ENCODE peak calls at places on chromosomes 11 and 22, in five cellular contexts. A is HepG2, K is SK-N-SH, Q is K562, H is GM12878. Z is an unnamed sample.
A peak's percentile ranks its signal among the peaks of the same experiment; 100 is the strongest.

GRCh38 chr22:41288245-41288946 is 2.4 kb upstream of the RANGAP1 start:
- DNase-seq in K (no peak), Q (no peak), H (no peak), A (peak; percentile 92), Z (peak; percentile 88)

GRCh38 chr11:121105063-121105480 is 4.0 kb downstream of the TECTA start:
- DNase-seq in Q (no peak), H (no peak), K (no peak), A (no peak), Z (peak; percentile 13)

GRCh38 chr22:22955866-22956535 is 68.4 kb downstream of the IGLL5 start:
- DNase-seq in H (no peak), K (peak; percentile 71), A (peak; percentile 59), Q (peak; percentile 99), Z (peak; percentile 61)

GRCh38 chr22:20422965-20423635 is 14.5 kb downstream of the SCARF2 start:
- DNase-seq in A (no peak), H (no peak), Q (no peak), K (peak; percentile 88), Z (no peak)

GRCh38 chr22:21876486-21877176 is 9.2 kb upstream of the MAPK1 start:
- DNase-seq in A (no peak), H (no peak), Q (peak; percentile 75), K (peak; percentile 48), Z (peak; percentile 68)

GRCh38 chr22:44972363-44973083 is 37.3 kb downstream of the PHF21B start:
- DNase-seq in H (no peak), Q (no peak), K (no peak), A (no peak), Z (peak; percentile 3)

GRCh38 chr22:23215294-23216204 is 35.2 kb downstream of the BCR start:
- DNase-seq in Q (peak; percentile 58), A (no peak), H (no peak), K (no peak), Z (peak; percentile 64)

GRCh38 chr22:44723801-44724200 is 21.8 kb downstream of the PRR5 start:
- DNase-seq in Q (no peak), K (peak; percentile 61), H (peak; percentile 21), A (peak; percentile 34), Z (peak; percentile 49)

GRCh38 chr11:73072935-73073481 is 69.1 kb downstream of the FCHSD2 start:
- DNase-seq in Q (no peak), K (no peak), A (no peak), H (peak; percentile 72), Z (peak; percentile 12)

GRCh38 chr22:36549033-36549432 is 20.1 kb upstream of the EIF3D start:
- DNase-seq in H (no peak), K (no peak), A (no peak), Q (no peak), Z (no peak)

GRCh38 chr11:32259641-32260081 is 168.8 kb downstream of the RCN1 start:
- DNase-seq in H (peak; percentile 62), A (no peak), Q (no peak), K (no peak), Z (peak; percentile 87)

GRCh38 chr11:120815260-120816100 is 208.4 kb upstream of the TBCEL start:
- DNase-seq in K (no peak), A (no peak), H (no peak), Q (peak; percentile 17), Z (no peak)

GRCh38 chr11:69916806-69917387 is 97.7 kb upstream of the FGF3 start:
- DNase-seq in K (no peak), H (no peak), Q (no peak), A (no peak), Z (no peak)

GRCh38 chr11:66359662-66360087 is 11.9 kb downstream of the SLC29A2 start:
- DNase-seq in Q (peak; percentile 69), A (no peak), K (no peak), H (no peak), Z (no peak)

GRCh38 chr11:43687120-43687791 is 6.7 kb downstream of the HSD17B12 start:
- DNase-seq in K (no peak), A (no peak), H (no peak), Q (no peak), Z (peak; percentile 19)

DNA sequence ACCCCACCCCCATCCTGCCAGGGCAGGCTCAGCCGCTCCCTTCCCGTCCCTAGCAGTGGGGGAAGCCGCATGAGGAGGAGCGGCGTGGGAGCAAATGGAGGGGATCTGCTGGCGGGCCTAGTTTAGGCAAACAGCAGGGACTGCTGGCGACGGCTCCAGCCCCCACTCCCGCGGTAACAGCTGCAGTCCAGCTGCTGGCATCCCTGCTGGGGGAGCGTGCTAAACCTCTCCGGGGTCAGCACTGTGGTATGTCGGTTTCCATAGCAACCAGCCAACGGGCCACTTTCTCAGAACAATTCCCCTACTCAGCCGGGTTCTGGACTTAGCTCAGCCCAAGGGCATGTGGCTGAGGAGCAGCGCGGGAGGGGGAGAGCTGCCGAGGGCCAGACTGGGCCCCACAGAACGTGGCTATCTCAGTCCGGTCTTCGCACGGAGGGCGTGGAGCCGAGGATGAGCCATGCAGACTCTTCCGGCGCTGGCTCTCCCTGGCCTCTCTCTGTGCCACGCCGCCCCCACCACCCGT is 98.8 kb downstream of the PKNOX2 start:
- DNase-seq in Q (no peak), K (peak; percentile 83), A (peak; percentile 69), H (no peak), Z (peak; percentile 100)
- TF ChIP-seq MXI1 in Q (no peak), K (no peak), A (no peak), H (no peak), Z (peak; percentile 67)

GRCh38 chr22:31583861-31584485 is 78.0 kb downstream of the PISD start:
- DNase-seq in H (no peak), K (no peak), Q (no peak), A (no peak), Z (peak; percentile 62)

GRCh38 chr22:31585161-31585859 is 76.7 kb downstream of the PISD start:
- DNase-seq in Q (peak; percentile 53), H (no peak), K (no peak), A (peak; percentile 61), Z (peak; percentile 60)

GRCh38 chr22:31588970-31589675 is 72.9 kb downstream of the PISD start:
- DNase-seq in Q (no peak), K (no peak), H (no peak), A (peak; percentile 69), Z (no peak)

GRCh38 chr22:31584804-31585160 is 77.2 kb downstream of the PISD start:
- DNase-seq in A (no peak), K (no peak), H (no peak), Q (no peak), Z (no peak)

DNA sequence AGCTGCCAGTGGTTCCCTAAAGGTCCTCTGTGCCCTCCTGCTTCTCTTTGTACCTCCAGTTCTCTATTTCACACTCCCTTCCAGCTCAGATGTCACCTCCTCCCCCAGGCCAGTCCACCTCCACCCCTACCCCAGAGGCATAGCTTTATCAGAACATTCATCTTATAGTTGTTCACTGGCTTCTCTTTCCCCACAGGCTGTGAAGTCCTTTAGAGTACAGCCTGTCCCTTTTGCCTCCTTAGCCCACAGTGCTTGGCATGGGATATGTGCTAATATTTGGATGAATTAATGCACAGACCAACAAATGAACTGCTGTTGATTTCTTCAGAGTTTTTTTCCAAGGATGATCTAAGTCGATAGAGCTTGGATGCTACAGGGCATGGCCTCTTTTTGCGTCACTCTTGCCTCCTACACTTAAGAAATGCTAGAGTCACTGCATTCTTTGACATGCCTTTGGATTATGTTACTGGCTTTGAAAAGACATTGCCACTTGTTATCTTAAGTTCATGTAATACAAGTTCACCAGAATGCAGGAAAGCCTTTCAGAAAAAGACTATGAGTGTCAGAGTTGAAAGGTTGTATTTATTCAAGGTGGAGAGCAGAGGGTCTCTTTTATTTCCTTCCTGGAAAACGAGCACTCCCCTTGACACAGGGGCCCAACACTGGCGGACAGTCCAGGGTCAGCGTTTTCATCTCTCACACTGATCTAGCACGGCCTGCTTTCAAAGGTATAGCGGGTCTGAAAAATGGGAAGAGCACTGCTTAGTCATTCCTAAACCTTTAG is 75.7 kb downstream of the PISD start:
- DNase-seq in K (no peak), A (peak; percentile 84), Q (no peak), H (no peak), Z (peak; percentile 87)
- TF ChIP-seq MXI1 in K (no peak), A (peak; percentile 39), Q (no peak), H (no peak), Z (no peak)

GRCh38 chr11:64753019-64753379 is 6.8 kb downstream of the PYGM start:
- DNase-seq in K (no peak), H (no peak), A (no peak), Q (no peak), Z (no peak)
- TF ChIP-seq MXI1 in K (no peak), H (no peak), A (no peak), Q (no peak), Z (no peak)

GRCh38 chr11:11989774-11990744 is 18.4 kb downstream of the DKK3 start:
- DNase-seq in A (no peak), H (no peak), K (no peak), Q (no peak), Z (no peak)
- TF ChIP-seq MXI1 in A (no peak), H (no peak), K (no peak), Q (no peak), Z (no peak)

GRCh38 chr11:108967571-108967970 is 302.7 kb downstream of the DDX10 start:
- DNase-seq in H (no peak), Q (no peak), A (no peak), K (peak; percentile 58), Z (no peak)
- TF ChIP-seq MXI1 in H (no peak), Q (no peak), A (no peak), K (peak; percentile 79), Z (no peak)

GRCh38 chr22:26986051-26986881 is 328.9 kb downstream of the MIAT start:
- DNase-seq in K (peak; percentile 48), Q (no peak), H (no peak), A (no peak), Z (no peak)
- TF ChIP-seq MXI1 in K (no peak), Q (no peak), H (no peak), A (no peak), Z (no peak)

DNA sequence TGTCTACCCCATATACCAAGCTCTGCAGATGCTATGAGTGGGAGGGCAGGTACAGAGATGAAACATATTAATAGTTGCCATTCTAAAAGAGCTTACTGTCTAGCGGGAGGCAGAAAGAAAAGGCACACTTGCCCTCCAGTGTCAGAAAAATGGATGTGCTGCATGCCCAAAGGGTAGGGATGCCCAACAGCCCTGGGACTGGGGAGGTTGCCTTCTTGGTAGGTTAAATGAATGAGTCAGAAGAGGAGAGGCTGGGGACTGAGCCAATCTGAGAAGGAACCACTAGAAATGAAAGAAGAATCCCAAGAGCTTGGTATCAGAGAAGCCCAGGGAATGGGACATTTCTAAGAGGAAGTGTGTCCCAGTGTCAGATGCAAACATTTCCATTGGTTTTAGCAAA is 1.2 kb downstream of the BIRC3 start:
- DNase-seq in A (no peak), Q (no peak), K (no peak), H (no peak), Z (peak; percentile 48)
- TF ChIP-seq MXI1 in A (no peak), Q (no peak), K (no peak), H (peak; percentile 68), Z (no peak)

GRCh38 chr22:43098356-43098755 is 9.2 kb upstream of the TTLL1 start:
- DNase-seq in H (no peak), Q (no peak), K (no peak), A (no peak), Z (no peak)
- TF ChIP-seq MXI1 in H (no peak), Q (no peak), K (no peak), A (no peak), Z (no peak)

Z was measured in IMR-90.